ENCODE peak calls at places on chromosomes 3 and 15, in four cellular contexts. Q is K562, D is keratinocyte, P is endothelial cell of umbilical vein. R is an unnamed sample. For H3K9me1, the result is how much of the 10 kb centered on the place peaks cover.

GRCh38 chr3:4985330-4986174 is 6.3 kb downstream of the BHLHE40 start:
- DNase-seq in Q (peak), D (no peak), P (peak), R (peak)

GRCh38 chr15:49644364-49644794 is 23.5 kb downstream of the DTWD1 start:
- DNase-seq in D (no peak), Q (peak), P (no peak), R (peak)

GRCh38 chr15:80502782-80503181 is 98.6 kb downstream of the ARNT2 start:
- DNase-seq in D (no peak), Q (no peak), P (no peak), R (no peak)

GRCh38 chr15:91660174-91660649 is 193.3 kb upstream of the SLCO3A1 start:
- DNase-seq in Q (no peak), P (no peak), D (no peak), R (no peak)

GRCh38 chr3:182364723-182365650 is 428.3 kb upstream of the ATP11B start:
- DNase-seq in D (peak), Q (peak), P (peak), R (no peak)

GRCh38 chr15:59437473-59437776 is 561 bp upstream of the FAM81A start:
- DNase-seq in P (no peak), Q (no peak), D (no peak), R (no peak)

GRCh38 chr15:37773111-37773860 is 161.2 kb upstream of the TMCO5A start:
- DNase-seq in Q (no peak), D (no peak), P (no peak), R (peak)

GRCh38 chr3:66586853-66587252 is 86.0 kb upstream of the LRIG1 start:
- DNase-seq in D (no peak), P (no peak), Q (no peak), R (no peak)

GRCh38 chr3:40532252-40532651 is 7.5 kb downstream of the ZNF621 start:
- DNase-seq in Q (no peak), P (no peak), D (no peak), R (no peak)

GRCh38 chr3:195004512-195005250 is 266.3 kb downstream of the XXYLT1 start:
- DNase-seq in Q (no peak), D (no peak), P (no peak), R (no peak)

GRCh38 chr3:160464321-160464720 is 14.7 kb upstream of the TRIM59 start:
- DNase-seq in P (no peak), D (no peak), Q (no peak), R (no peak)

GRCh38 chr3:38545983-38546382 is 49.8 kb downstream of the EXOG start:
- DNase-seq in D (no peak), Q (no peak), P (no peak), R (no peak)

GRCh38 chr3:114446605-114447004 is 152.8 kb downstream of the TIGIT start:
- DNase-seq in P (peak), Q (no peak), D (no peak), R (no peak)

GRCh38 chr3:22632566-22632965 is 570.6 kb upstream of the UBE2E2 start:
- DNase-seq in P (no peak), Q (no peak), D (no peak), R (no peak)

GRCh38 chr3:17505856-17506255 is 236.6 kb downstream of the TBC1D5 start:
- DNase-seq in P (peak), Q (no peak), D (no peak), R (peak)

GRCh38 chr3:7978104-7978457 is 523.5 kb upstream of the LMCD1 start:
- DNase-seq in P (no peak), Q (no peak), D (no peak), R (no peak)

GRCh38 chr15:90082140-90082713 is 20.0 kb downstream of the IDH2 start:
- DNase-seq in P (no peak), D (no peak), Q (no peak), R (no peak)

GRCh38 chr3:153138267-153139210 is 23.5 kb upstream of the RAP2B start:
- DNase-seq in P (peak), Q (peak), D (peak), R (peak)

GRCh38 chr3:52456169-52456799 is 880 bp downstream of the NISCH start:
- DNase-seq in Q (peak), D (no peak), P (peak), R (peak)

GRCh38 chr15:43932907-43933306 is 106.1 kb downstream of the WDR76 start:
- DNase-seq in Q (no peak), P (peak), D (no peak), R (no peak)

GRCh38 chr3:9906480-9906879 is 3.8 kb downstream of the IL17RE start:
- DNase-seq in Q (no peak), D (no peak), P (no peak), R (no peak)

GRCh38 chr15:33135355-33135781 is 59.1 kb downstream of the FMN1 start:
- DNase-seq in P (no peak), Q (no peak), D (no peak), R (no peak)

GRCh38 chr15:36888018-36888992 is 212.0 kb downstream of the MEIS2 start:
- DNase-seq in D (no peak), P (no peak), Q (peak), R (no peak)

DNA sequence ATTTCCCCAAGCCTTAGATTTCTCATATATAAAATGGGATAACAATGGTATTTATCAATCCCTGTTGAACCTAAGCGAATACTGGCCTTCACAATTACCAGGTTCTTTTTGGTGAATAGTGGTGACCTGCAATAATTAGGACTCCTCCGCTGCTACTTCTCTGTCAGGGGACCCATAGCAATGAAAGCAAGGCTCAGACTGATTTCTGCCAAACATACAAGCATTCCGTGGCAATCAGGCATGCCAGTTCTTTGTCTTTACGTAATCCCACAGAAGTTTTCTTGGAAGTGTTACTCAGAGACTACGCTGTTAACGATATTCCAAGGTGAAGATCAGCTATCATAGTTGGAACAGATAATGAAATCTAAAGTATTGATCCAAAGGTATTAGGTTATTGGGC is 105.7 kb downstream of the GOLIM4 start:
- DNase-seq in P (no peak), D (no peak), Q (no peak), R (no peak)
- H3K9me1 ChIP-seq in P (under half), D (under half), Q (under half), R (under half)

GRCh38 chr3:33650495-33650894 is 67.6 kb downstream of the CLASP2 start:
- DNase-seq in D (no peak), P (no peak), Q (no peak), R (no peak)

GRCh38 chr3:33658039-33658438 is 60.0 kb downstream of the CLASP2 start:
- DNase-seq in Q (no peak), D (no peak), P (no peak), R (no peak)

GRCh38 chr3:33648793-33649192 is 69.3 kb downstream of the CLASP2 start:
- DNase-seq in P (no peak), Q (peak), D (no peak), R (no peak)

DNA sequence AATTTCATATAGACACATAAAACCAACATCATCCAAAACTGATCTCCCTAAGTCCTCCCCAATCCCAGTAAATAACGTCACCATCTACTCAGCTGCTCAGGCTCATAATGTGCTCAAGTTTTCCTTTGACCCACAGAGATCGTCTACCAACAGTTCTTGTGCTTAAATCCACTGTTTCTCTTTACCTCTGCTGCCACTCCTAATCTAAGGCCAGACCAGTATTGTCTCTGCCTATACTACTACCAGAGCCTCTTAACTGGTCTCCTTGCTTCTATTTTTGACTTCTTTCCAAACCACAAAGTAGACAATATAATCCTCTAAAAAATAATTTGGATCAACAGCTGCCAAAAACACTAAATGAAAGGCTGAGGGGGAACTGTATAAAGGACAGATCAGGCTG is 65.3 kb downstream of the CLASP2 start:
- DNase-seq in Q (peak), D (no peak), P (no peak), R (no peak)
- H3K9me1 ChIP-seq in Q (under half), D (under half), P (under half), R (under half)

GRCh38 chr3:55682461-55682860 is 195.4 kb upstream of the WNT5A start:
- DNase-seq in D (no peak), P (no peak), Q (no peak), R (no peak)
- H3K9me1 ChIP-seq in D (under half), P (under half), Q (under half), R (under half)

GRCh38 chr3:140022061-140022781 is 87.2 kb downstream of the CLSTN2 start:
- DNase-seq in Q (no peak), D (no peak), P (no peak), R (no peak)

GRCh38 chr3:140018556-140018955 is 83.6 kb downstream of the CLSTN2 start:
- DNase-seq in P (no peak), Q (no peak), D (no peak), R (no peak)

GRCh38 chr3:140023616-140024530 is 88.9 kb downstream of the CLSTN2 start:
- DNase-seq in D (no peak), Q (no peak), P (no peak), R (no peak)

GRCh38 chr3:140019946-140020345 is 85.0 kb downstream of the CLSTN2 start:
- DNase-seq in P (no peak), Q (no peak), D (no peak), R (no peak)

GRCh38 chr3:140021269-140021668 is 86.3 kb downstream of the CLSTN2 start:
- DNase-seq in Q (no peak), D (peak), P (no peak), R (no peak)
- H3K9me1 ChIP-seq in Q (under half), D (under half), P (under half), R (under half)

GRCh38 chr15:66288093-66288492 is 5.3 kb upstream of the DIS3L start:
- DNase-seq in Q (no peak), P (no peak), D (no peak), R (no peak)
- H3K9me1 ChIP-seq in Q (under half), P (under half), D (under half), R (under half)

GRCh38 chr3:48567090-48567489 is 3.5 kb upstream of the UCN2 start:
- DNase-seq in P (no peak), Q (no peak), D (no peak), R (no peak)
- H3K9me1 ChIP-seq in P (under half), Q (under half), D (under half), R (under half)